ENCODE peak calls at places on chromosomes 5 and 9, in eight cellular contexts. C is stimulated activated CD4-positive, alpha-beta T cell treated with anti-CD3 and anti-CD28 coated beads, Interleukin-2, amount 100 ng/mL, for 48 hours; N is hypothalamus; E is H1; M is activated T-helper 1 cell treated with Interleukin-2 at 50 U/mL for 16 hours; Q is hepatic stellate cell; B is globus pallidus; U is NCI-H524. S is an unnamed sample.

GRCh38 chr9:33101104-33101951 is 24.9 kb upstream of the SMU1 start:
- DNase-seq in C (no peak), N (no peak), E (no peak), M (no peak), Q (peak; percentile 72), B (no peak), U (no peak), S (no peak)

GRCh38 chr5:92527311-92528078 is 1053.5 kb downstream of the NR2F1-AS1 start:
- DNase-seq in C (no peak), N (no peak), E (no peak), M (no peak), Q (no peak), B (no peak), U (no peak), S (no peak)

GRCh38 chr5:143235423-143235822 is 168.1 kb downstream of the NR3C1 start:
- DNase-seq in C (no peak), N (no peak), E (no peak), M (no peak), Q (peak; percentile 75), B (no peak), U (no peak), S (no peak)

GRCh38 chr5:81838307-81838906 is 87.5 kb upstream of the SSBP2 start:
- DNase-seq in C (no peak), N (no peak), E (no peak), M (no peak), Q (no peak), B (no peak), U (no peak), S (no peak)

GRCh38 chr9:131330814-131331600 is 41.5 kb downstream of the PLPP7 start:
- DNase-seq in C (no peak), N (no peak), E (peak; percentile 80), M (no peak), Q (no peak), B (no peak), U (peak; percentile 70), S (no peak)

GRCh38 chr5:174402224-174402812 is 322.1 kb upstream of the MSX2 start:
- DNase-seq in C (no peak), N (no peak), E (peak; percentile 30), M (no peak), Q (no peak), B (no peak), U (no peak), S (no peak)

GRCh38 chr9:34254966-34255825 is 73.9 kb downstream of the KIF24 start:
- DNase-seq in C (no peak), N (no peak), E (no peak), M (no peak), Q (no peak), B (no peak), U (no peak), S (no peak)

GRCh38 chr5:113240032-113240431 is 194.8 kb downstream of the TSSK1B start:
- DNase-seq in C (no peak), N (no peak), E (no peak), M (no peak), Q (no peak), B (no peak), U (no peak), S (no peak)

GRCh38 chr5:59709833-59710232 is 183.7 kb downstream of the PDE4D start:
- DNase-seq in C (no peak), N (no peak), E (no peak), M (no peak), Q (no peak), B (no peak), U (no peak), S (no peak)

GRCh38 chr5:138289296-138289695 is 14.9 kb upstream of the GFRA3 start:
- DNase-seq in C (no peak), N (no peak), E (no peak), M (no peak), Q (no peak), B (no peak), U (no peak), S (no peak)

GRCh38 chr9:93017621-93018020 is 40.9 kb upstream of the SUSD3 start:
- DNase-seq in C (no peak), N (no peak), E (no peak), M (no peak), Q (no peak), B (no peak), U (no peak), S (no peak)

GRCh38 chr5:147216552-147217154 is 18.2 kb upstream of the STK32A start:
- DNase-seq in C (no peak), N (no peak), E (peak; percentile 52), M (no peak), Q (no peak), B (no peak), U (no peak), S (no peak)

GRCh38 chr9:132769895-132770774 is 99.9 kb downstream of the GTF3C4 start:
- DNase-seq in C (peak; percentile 51), N (peak; percentile 28), E (peak; percentile 78), M (peak; percentile 44), Q (peak; percentile 79), B (peak; percentile 31), U (peak; percentile 60), S (peak; percentile 26)

GRCh38 chr5:93532370-93532769 is 48.6 kb downstream of the NR2F1-AS1 start:
- DNase-seq in C (no peak), N (no peak), E (no peak), M (no peak), Q (peak; percentile 9), B (peak; percentile 75), U (no peak), S (no peak)

GRCh38 chr5:103037673-103038455 is 82.1 kb downstream of the GIN1 start:
- DNase-seq in C (no peak), N (no peak), E (no peak), M (no peak), Q (no peak), B (no peak), U (peak; percentile 1), S (no peak)

GRCh38 chr9:136881691-136882108 is 4.6 kb upstream of the TRAF2 start:
- DNase-seq in C (peak; percentile 41), N (no peak), E (no peak), M (no peak), Q (peak; percentile 71), B (no peak), U (no peak), S (no peak)

GRCh38 chr9:96513622-96514021 is 63.7 kb downstream of the HABP4 start:
- DNase-seq in C (no peak), N (no peak), E (no peak), M (no peak), Q (peak; percentile 34), B (no peak), U (no peak), S (no peak)

GRCh38 chr5:10229306-10230048 is 20.2 kb downstream of the ATPSCKMT start:
- DNase-seq in C (no peak), N (no peak), E (no peak), M (no peak), Q (peak; percentile 48), B (no peak), U (no peak), S (no peak)

GRCh38 chr9:98481676-98482075 is 226.2 kb upstream of the TBC1D2 start:
- DNase-seq in C (no peak), N (no peak), E (no peak), M (no peak), Q (no peak), B (no peak), U (no peak), S (no peak)

GRCh38 chr5:17951392-17952169 is 317.3 kb downstream of the TAF11L14 start:
- DNase-seq in C (no peak), N (no peak), E (peak; percentile 75), M (no peak), Q (no peak), B (no peak), U (no peak), S (no peak)

GRCh38 chr5:93735378-93735777 is 6.0 kb downstream of the POU5F2 start:
- DNase-seq in C (no peak), N (no peak), E (no peak), M (no peak), Q (no peak), B (no peak), U (no peak), S (no peak)

GRCh38 chr9:81430727-81431126 is 258.6 kb downstream of the TLE1 start:
- DNase-seq in C (no peak), N (no peak), E (no peak), M (no peak), Q (no peak), B (no peak), U (no peak), S (no peak)

GRCh38 chr9:133792721-133793470 is 54.7 kb upstream of the SARDH start:
- DNase-seq in C (peak; percentile 32), N (peak; percentile 58), E (peak; percentile 90), M (peak; percentile 5), Q (peak; percentile 92), B (peak; percentile 60), U (peak; percentile 49), S (peak; percentile 17)

GRCh38 chr5:57448751-57449150 is 33.9 kb downstream of the ACTBL2 start:
- DNase-seq in C (no peak), N (no peak), E (no peak), M (no peak), Q (no peak), B (no peak), U (no peak), S (no peak)

GRCh38 chr9:36818242-36818938 is 215.7 kb downstream of the PAX5 start:
- DNase-seq in C (no peak), N (no peak), E (no peak), M (no peak), Q (no peak), B (no peak), U (peak; percentile 32), S (no peak)

GRCh38 chr5:122736086-122736485 is 38.8 kb upstream of the SNX2 start:
- DNase-seq in C (no peak), N (no peak), E (no peak), M (no peak), Q (no peak), B (no peak), U (no peak), S (no peak)

GRCh38 chr5:7856855-7857254 is 5.9 kb upstream of the CFAP90 start:
- DNase-seq in C (no peak), N (no peak), E (peak; percentile 56), M (no peak), Q (no peak), B (peak; percentile 64), U (peak; percentile 66), S (no peak)

GRCh38 chr9:12958279-12958678 is 183.5 kb downstream of the LURAP1L start:
- DNase-seq in C (no peak), N (no peak), E (no peak), M (no peak), Q (no peak), B (no peak), U (no peak), S (no peak)

GRCh38 chr5:20601678-20602100 is 613.7 kb upstream of the CDH18 start:
- DNase-seq in C (no peak), N (no peak), E (peak; percentile 54), M (no peak), Q (no peak), B (no peak), U (peak; percentile 59), S (no peak)

GRCh38 chr5:1270933-1271914 is 23.6 kb downstream of the TERT start:
- DNase-seq in C (no peak), N (no peak), E (no peak), M (no peak), Q (no peak), B (no peak), U (no peak), S (no peak)

S was measured in stimulated activated CD8-positive, alpha-beta memory T cell treated with anti-CD3 and anti-CD28 coated beads, Interleukin-15, amount 100 ng/mL, for 1 hour.